ENCODE peak calls at places on chromosomes 12 and 14, in eight cellular contexts. Z, M, L, R, N, E, V and K are unnamed samples. For H3K4me1, the result is how much of the 10 kb centered on the place peaks cover.

GRCh38 chr14:68514611-68515194 is 278.2 kb downstream of the ZFP36L1 start:
- DNase-seq in E (no peak), N (no peak), V (no peak), M (no peak), L (no peak), R (no peak), Z (no peak), K (no peak)

GRCh38 chr12:3107071-3107583 is 29.9 kb downstream of the TSPAN9 start:
- DNase-seq in R (peak), Z (no peak), V (no peak), L (peak), N (no peak), M (no peak), E (no peak), K (no peak)

GRCh38 chr14:74290415-74290814 is 12.3 kb downstream of the ABCD4 start:
- DNase-seq in V (no peak), N (no peak), R (no peak), L (peak), M (no peak), Z (no peak), E (no peak), K (no peak)

GRCh38 chr14:54129850-54130640 is 173.4 kb upstream of the BMP4 start:
- DNase-seq in Z (no peak), R (no peak), M (no peak), L (peak), E (no peak), V (no peak), N (no peak), K (no peak)

GRCh38 chr14:33876274-33876673 is 74.6 kb downstream of the EGLN3 start:
- DNase-seq in M (no peak), Z (no peak), V (no peak), L (no peak), R (no peak), E (no peak), N (no peak), K (no peak)

GRCh38 chr12:68290126-68290525 is 36.7 kb upstream of the IL22 start:
- DNase-seq in N (no peak), V (no peak), L (peak), M (no peak), E (no peak), R (no peak), Z (peak), K (no peak)

GRCh38 chr12:52645120-52645761 is 6.8 kb downstream of the KRT2 start:
- DNase-seq in N (no peak), Z (peak), R (no peak), M (peak), E (no peak), V (no peak), L (no peak), K (no peak)

GRCh38 chr14:33404054-33404453 is 465.4 kb downstream of the NPAS3 start:
- DNase-seq in V (no peak), Z (no peak), R (no peak), M (no peak), L (peak), N (no peak), E (no peak), K (no peak)

GRCh38 chr12:78226763-78227162 is 396.1 kb downstream of the NAV3 start:
- DNase-seq in E (no peak), Z (no peak), M (no peak), V (no peak), L (peak), R (no peak), N (no peak), K (no peak)

GRCh38 chr12:24947541-24948451 is 1.1 kb downstream of the BCAT1 start:
- DNase-seq in R (no peak), E (no peak), V (no peak), Z (no peak), N (no peak), M (no peak), L (peak), K (no peak)

GRCh38 chr12:41910578-41911331 is 233.9 kb downstream of the GXYLT1 start:
- DNase-seq in Z (no peak), L (no peak), N (no peak), M (no peak), E (no peak), V (no peak), R (no peak), K (no peak)

GRCh38 chr14:102545461-102546265 is 36.1 kb upstream of the ANKRD9 start:
- DNase-seq in M (no peak), R (no peak), Z (no peak), E (no peak), N (no peak), V (no peak), L (no peak), K (no peak)

DNA sequence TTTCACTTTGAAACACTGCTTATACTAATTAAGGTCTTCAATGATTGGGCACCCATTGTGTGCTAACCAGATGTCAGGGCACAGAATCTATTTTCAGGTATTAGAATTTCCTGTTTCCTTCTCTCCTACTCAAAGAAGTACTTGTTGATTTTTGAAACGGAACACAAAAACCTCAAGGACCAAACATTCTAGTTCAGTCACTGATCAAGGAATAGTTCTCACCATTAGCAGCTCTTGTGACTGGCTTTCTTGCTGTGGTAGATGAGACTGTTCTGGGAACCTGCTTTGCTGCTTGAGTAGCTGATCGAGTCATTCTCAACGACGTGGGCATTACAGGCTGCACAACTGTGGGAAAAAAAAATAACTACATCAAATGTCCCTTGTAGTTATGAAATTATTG is 11.0 kb downstream of the DLGAP5 start:
- DNase-seq in R (no peak), Z (no peak), N (no peak), L (peak), M (no peak), V (no peak), E (no peak), K (no peak)
- H3K27ac ChIP-seq in R (no peak), Z (no peak), N (no peak), L (no peak), M (no peak), V (no peak), E (no peak), K (no peak)

GRCh38 chr12:117904051-117904450 is 64.7 kb downstream of the KSR2 start:
- DNase-seq in M (no peak), E (no peak), Z (no peak), L (no peak), V (no peak), N (no peak), R (no peak), K (no peak)

GRCh38 chr12:117907108-117907689 is 61.6 kb downstream of the KSR2 start:
- DNase-seq in L (no peak), V (no peak), R (no peak), Z (no peak), N (no peak), M (no peak), E (no peak), K (no peak)

GRCh38 chr12:117911347-117911746 is 57.4 kb downstream of the KSR2 start:
- DNase-seq in R (no peak), N (no peak), L (no peak), V (no peak), Z (no peak), E (no peak), M (no peak), K (no peak)

GRCh38 chr12:117912756-117913155 is 56.0 kb downstream of the KSR2 start:
- DNase-seq in M (no peak), E (no peak), N (no peak), L (no peak), Z (no peak), R (no peak), V (no peak), K (no peak)

DNA sequence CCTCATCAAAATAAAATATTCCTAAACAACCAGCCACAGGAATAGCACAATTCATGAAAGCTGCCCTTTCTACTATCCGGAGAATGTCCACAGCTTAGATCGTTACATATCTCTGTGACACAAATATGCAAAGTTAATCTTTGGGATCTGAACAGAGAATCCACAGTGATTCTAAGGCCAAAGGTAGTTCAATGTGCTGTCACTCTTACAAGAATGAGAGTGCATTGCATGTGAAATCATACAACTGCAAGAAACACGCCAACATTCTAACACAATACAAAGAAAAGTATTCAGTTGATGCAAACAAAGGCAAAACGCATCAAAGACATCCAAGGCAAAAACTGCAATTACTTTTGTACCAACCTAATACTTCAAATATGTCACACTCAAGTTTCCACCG is 60.4 kb downstream of the KSR2 start:
- DNase-seq in L (no peak), R (no peak), Z (no peak), N (no peak), M (no peak), V (no peak), E (no peak), K (no peak)
- H3K4me1 ChIP-seq in L (under half), R (under half), Z (under half), N (under half), M (under half), V (under half), E (under half), K (under half)

GRCh38 chr12:65171870-65172269 is 2.5 kb downstream of the LEMD3 start:
- DNase-seq in Z (no peak), V (no peak), L (no peak), R (no peak), M (no peak), N (no peak), E (no peak), K (no peak)
- H3K4me3 ChIP-seq in Z (peak), V (peak), L (peak), R (peak), M (no peak), N (peak), E (peak), K (peak)

GRCh38 chr12:113224955-113225354 is 3.7 kb downstream of the TPCN1 start:
- DNase-seq in L (no peak), M (no peak), E (no peak), Z (no peak), R (no peak), N (no peak), V (no peak), K (no peak)

GRCh38 chr12:113227169-113227568 is 5.9 kb downstream of the TPCN1 start:
- DNase-seq in L (no peak), E (no peak), M (no peak), V (no peak), N (peak), Z (no peak), R (no peak), K (peak)

GRCh38 chr12:113227686-113228391 is 6.6 kb downstream of the TPCN1 start:
- DNase-seq in V (no peak), Z (no peak), L (no peak), R (no peak), N (no peak), M (no peak), E (no peak), K (no peak)

GRCh38 chr12:113228394-113229028 is 7.2 kb downstream of the TPCN1 start:
- DNase-seq in L (no peak), N (no peak), V (no peak), E (no peak), R (no peak), M (no peak), Z (no peak), K (no peak)

GRCh38 chr12:113226696-113227095 is 5.4 kb downstream of the TPCN1 start:
- DNase-seq in N (no peak), R (no peak), E (no peak), M (no peak), V (no peak), Z (no peak), L (no peak), K (no peak)
- H3K27ac ChIP-seq in N (peak), R (peak), E (no peak), M (no peak), V (no peak), Z (no peak), L (no peak), K (peak)

GRCh38 chr14:22526744-22527143 is 62.3 kb downstream of the DAD1 start:
- DNase-seq in Z (no peak), L (no peak), E (no peak), R (no peak), V (no peak), N (no peak), M (no peak), K (no peak)
- H3K4me1 ChIP-seq in Z (half or more), L (under half), E (under half), R (under half), V (under half), N (under half), M (half or more), K (under half)

DNA sequence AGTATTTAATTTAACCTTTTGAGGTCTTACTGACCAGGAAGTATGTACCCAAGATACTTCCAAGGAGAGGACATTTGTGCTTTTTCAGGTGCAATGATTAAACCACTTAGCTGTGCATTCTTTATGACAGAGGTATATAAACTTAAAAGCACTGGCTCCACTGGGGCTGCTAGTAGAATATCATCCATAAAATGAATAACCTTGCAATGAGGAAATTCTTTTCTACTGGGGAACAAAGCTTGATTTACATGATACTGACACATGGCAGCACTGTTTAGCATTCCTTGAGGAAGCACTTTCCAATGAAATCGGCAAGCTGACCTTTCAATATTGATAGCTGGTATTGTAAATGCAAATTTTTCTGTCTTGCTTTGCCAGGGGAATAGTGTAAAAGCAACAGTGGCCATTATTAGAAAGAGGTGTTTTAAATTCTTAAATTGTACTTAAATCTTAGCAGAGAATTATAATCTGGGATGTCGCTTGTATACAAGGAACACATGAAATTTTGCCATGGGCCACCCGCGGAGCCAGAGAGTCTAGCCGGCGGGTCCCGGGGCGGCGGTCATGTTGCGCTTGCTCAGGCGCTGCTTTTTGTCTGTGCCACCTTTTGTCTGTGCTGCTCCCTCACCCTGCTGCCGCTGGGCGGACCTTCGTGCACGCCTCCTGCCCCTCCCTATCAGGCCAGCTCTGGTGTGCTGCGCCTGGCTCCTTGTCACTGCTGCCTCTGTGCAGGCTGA is 20.9 kb upstream of the BLTP3B start:
- DNase-seq in N (peak), V (peak), E (peak), R (peak), L (peak), Z (peak), M (peak), K (peak)
- H3K4me3 ChIP-seq in N (peak), V (peak), E (peak), R (peak), L (peak), Z (no peak), M (no peak), K (peak)